ENCODE peak calls at places on chromosome 1, in four cellular contexts. One of them, this sample, is unnamed.

GRCh38 chr1:6984533-6984932 is 199.3 kb downstream of the CAMTA1 start:
- DNase-seq in astrocyte: no peak
- DNase-seq in fibroblast of lung: no peak
- DNase-seq in hepatocyte: no peak
- DNase-seq in this sample: no peak

GRCh38 chr1:66360285-66360724 is 173.6 kb upstream of the SGIP1 start:
- DNase-seq in fibroblast of lung: no peak
- DNase-seq in hepatocyte: no peak
- DNase-seq in astrocyte: no peak
- DNase-seq in this sample: no peak

GRCh38 chr1:94778808-94779207 is 41.3 kb upstream of the SLC44A3 start:
- DNase-seq in fibroblast of lung: peak; percentile 45
- DNase-seq in hepatocyte: no peak
- DNase-seq in astrocyte: peak; percentile 37
- DNase-seq in this sample: no peak

GRCh38 chr1:186813420-186813819 is 15.3 kb upstream of the PLA2G4A start:
- DNase-seq in fibroblast of lung: peak; percentile 66
- DNase-seq in astrocyte: peak; percentile 57
- DNase-seq in hepatocyte: no peak
- DNase-seq in this sample: no peak

GRCh38 chr1:205497351-205497750 is 7.1 kb upstream of the CDK18 start:
- DNase-seq in fibroblast of lung: no peak
- DNase-seq in hepatocyte: no peak
- DNase-seq in astrocyte: no peak
- DNase-seq in this sample: no peak

GRCh38 chr1:226702957-226703831 is 35.9 kb downstream of the ITPKB start:
- DNase-seq in astrocyte: peak; percentile 80
- DNase-seq in hepatocyte: peak; percentile 91
- DNase-seq in fibroblast of lung: peak; percentile 84
- DNase-seq in this sample: peak; percentile 86

GRCh38 chr1:52393174-52393573 is 11.0 kb downstream of the ORC1 start:
- DNase-seq in hepatocyte: no peak
- DNase-seq in astrocyte: no peak
- DNase-seq in fibroblast of lung: no peak
- DNase-seq in this sample: no peak

GRCh38 chr1:236287757-236288619 is 6.2 kb upstream of the ERO1B start:
- DNase-seq in astrocyte: no peak
- DNase-seq in hepatocyte: peak; percentile 32
- DNase-seq in fibroblast of lung: no peak
- DNase-seq in this sample: peak; percentile 91

GRCh38 chr1:91018006-91018405 is 3.8 kb downstream of the ZNF644 start:
- DNase-seq in astrocyte: no peak
- DNase-seq in fibroblast of lung: no peak
- DNase-seq in hepatocyte: no peak
- DNase-seq in this sample: no peak

GRCh38 chr1:241167121-241167619 is 189.8 kb downstream of the RGS7 start:
- DNase-seq in fibroblast of lung: no peak
- DNase-seq in astrocyte: no peak
- DNase-seq in hepatocyte: no peak
- DNase-seq in this sample: no peak

GRCh38 chr1:2072109-2072806 is 22.0 kb downstream of the PRKCZ start:
- DNase-seq in astrocyte: no peak
- DNase-seq in fibroblast of lung: no peak
- DNase-seq in hepatocyte: peak; percentile 58
- DNase-seq in this sample: no peak

DNA sequence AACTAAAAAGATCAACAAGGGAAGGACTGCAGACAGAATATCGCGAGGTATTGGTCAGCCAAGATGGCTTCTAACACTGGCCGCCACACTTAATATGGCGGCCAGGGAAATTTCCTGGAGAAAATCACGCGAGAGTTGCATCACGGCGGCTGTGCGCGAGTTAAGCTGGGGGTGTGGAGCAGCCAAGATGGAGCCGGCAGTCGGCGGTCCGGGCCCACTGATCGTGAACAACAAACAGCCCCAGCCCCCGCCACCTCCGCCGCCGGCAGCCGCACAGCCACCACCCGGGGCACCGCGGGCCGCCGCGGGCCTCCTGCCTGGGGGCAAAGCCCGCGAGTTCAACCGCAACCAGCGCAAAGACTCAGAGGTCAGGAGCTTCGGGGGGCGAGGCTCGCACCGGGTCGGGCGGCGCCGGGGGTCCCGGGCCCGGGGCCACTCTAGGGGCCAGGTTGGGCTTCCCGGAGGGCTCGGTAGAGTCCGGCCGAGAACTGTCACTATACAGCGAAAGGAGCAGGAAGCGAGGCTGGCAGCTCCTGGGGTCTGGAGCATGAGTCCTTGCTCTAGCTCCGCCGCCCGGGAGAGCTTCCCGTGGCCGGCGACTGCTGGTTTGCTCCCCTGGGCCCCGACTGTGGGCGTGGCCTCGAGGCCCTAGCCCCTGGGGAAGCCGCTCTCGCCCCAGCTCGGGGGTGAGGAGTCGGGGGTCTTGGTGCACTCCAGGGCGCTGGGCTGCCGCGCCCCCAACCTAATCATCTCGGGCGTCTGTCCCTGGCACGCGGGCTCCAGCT is at the start of gene STRIP1:
- DNase-seq in astrocyte: peak; percentile 90
- DNase-seq in hepatocyte: peak; percentile 97
- DNase-seq in fibroblast of lung: peak; percentile 94
- DNase-seq in this sample: peak; percentile 96
- H3K27ac ChIP-seq in astrocyte: peak within 1 kb of the TSS; percentile 83
- H3K27ac ChIP-seq in hepatocyte: peak within 1 kb of the TSS; percentile 97
- H3K27ac ChIP-seq in fibroblast of lung: peak within 1 kb of the TSS; percentile 85
- H3K27ac ChIP-seq in this sample: peak within 1 kb of the TSS; percentile 84

GRCh38 chr1:203479646-203480045 is 4.0 kb downstream of the PRELP start:
- DNase-seq in hepatocyte: no peak
- DNase-seq in fibroblast of lung: no peak
- DNase-seq in astrocyte: no peak
- DNase-seq in this sample: no peak

GRCh38 chr1:203480525-203481084 is 5.0 kb downstream of the PRELP start:
- DNase-seq in fibroblast of lung: peak; percentile 90
- DNase-seq in hepatocyte: peak; percentile 66
- DNase-seq in astrocyte: peak; percentile 83
- DNase-seq in this sample: peak; percentile 78

GRCh38 chr1:203481186-203481585 is 5.6 kb downstream of the PRELP start:
- DNase-seq in hepatocyte: no peak
- DNase-seq in astrocyte: no peak
- DNase-seq in fibroblast of lung: no peak
- DNase-seq in this sample: no peak

GRCh38 chr1:203478986-203479385 is 3.4 kb downstream of the PRELP start:
- DNase-seq in hepatocyte: no peak
- DNase-seq in astrocyte: no peak
- DNase-seq in fibroblast of lung: no peak
- DNase-seq in this sample: no peak

DNA sequence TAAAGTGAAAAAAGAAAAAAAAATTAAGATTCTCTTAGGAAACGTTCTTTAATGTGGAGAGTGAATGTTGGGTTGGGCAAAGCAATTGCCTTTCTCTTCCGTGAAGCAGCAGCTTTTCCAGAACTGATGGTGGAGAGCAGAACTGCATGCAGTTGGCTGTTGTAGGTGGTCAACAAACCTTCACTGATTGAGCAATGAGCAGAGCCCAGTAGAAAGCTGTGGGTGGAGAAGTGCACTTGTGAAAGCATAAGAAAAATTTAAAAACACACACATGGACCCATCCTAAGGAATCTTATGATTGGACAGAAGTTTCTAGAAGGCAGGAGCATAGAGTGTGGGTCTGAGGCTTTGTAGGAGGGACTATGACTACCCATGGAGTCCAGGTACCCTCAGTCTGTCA is 4.5 kb downstream of the PRELP start:
- DNase-seq in hepatocyte: no peak
- DNase-seq in fibroblast of lung: peak; percentile 48
- DNase-seq in astrocyte: peak; percentile 39
- DNase-seq in this sample: no peak
- H3K4me3 ChIP-seq in hepatocyte: no peak overlapping the region
- H3K4me3 ChIP-seq in fibroblast of lung: no peak overlapping the region
- H3K4me3 ChIP-seq in astrocyte: no peak overlapping the region
- H3K4me3 ChIP-seq in this sample: no peak overlapping the region

DNA sequence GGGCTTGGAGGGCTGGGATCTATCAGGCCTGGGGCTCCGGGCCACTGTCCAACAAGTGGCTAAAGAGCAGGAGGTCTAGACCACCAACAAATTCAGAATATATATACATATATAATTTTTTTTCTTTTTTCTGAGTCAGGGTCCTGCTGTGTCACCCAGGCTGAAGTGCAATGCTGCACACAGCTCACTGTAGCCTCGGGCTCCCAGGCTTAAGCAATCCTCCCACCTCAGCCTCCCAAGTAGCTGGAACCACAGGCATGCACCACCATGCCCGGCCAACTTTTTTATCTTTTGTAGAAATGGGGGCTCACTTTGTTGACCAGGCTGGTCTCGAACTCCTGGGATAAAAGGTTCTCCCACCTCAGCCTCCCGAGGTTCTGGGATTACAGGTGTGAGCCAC is 6.8 kb upstream of the LAPTM5 start:
- DNase-seq in hepatocyte: no peak
- DNase-seq in astrocyte: no peak
- DNase-seq in fibroblast of lung: no peak
- DNase-seq in this sample: no peak
- H3K27ac ChIP-seq in hepatocyte: no peak overlapping the region
- H3K27ac ChIP-seq in astrocyte: no peak overlapping the region
- H3K27ac ChIP-seq in fibroblast of lung: no peak overlapping the region
- H3K27ac ChIP-seq in this sample: no peak overlapping the region

DNA sequence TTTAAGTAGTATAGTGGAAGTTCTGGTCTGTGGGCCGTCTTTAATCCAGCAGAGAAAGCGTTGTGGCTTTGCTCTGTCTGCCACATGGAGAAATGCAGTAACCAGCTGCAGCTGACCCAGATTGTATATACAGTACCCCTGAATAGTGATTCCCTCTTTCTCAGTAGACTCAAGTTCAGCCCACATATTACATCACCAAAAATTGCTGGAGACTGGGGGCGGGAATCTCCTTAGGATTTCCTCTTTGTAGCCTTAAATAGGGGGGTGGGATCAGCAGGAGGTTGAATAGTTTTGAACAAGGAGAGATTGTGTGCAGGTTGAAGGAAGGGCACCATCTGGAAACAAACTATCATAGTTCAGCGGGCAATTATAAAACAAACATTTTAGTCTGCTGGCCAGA is at the start of gene ANGPTL1:
- DNase-seq in astrocyte: peak; percentile 58
- DNase-seq in fibroblast of lung: peak; percentile 68
- DNase-seq in hepatocyte: peak; percentile 16
- DNase-seq in this sample: peak; percentile 47
- H3K4me3 ChIP-seq in astrocyte: no peak within 1 kb of the TSS
- H3K4me3 ChIP-seq in fibroblast of lung: no peak within 1 kb of the TSS
- H3K4me3 ChIP-seq in hepatocyte: peak within 1 kb of the TSS; percentile 1
- H3K4me3 ChIP-seq in this sample: no peak within 1 kb of the TSS

GRCh38 chr1:174877208-174877673 is 122.5 kb upstream of the CACYBP start:
- DNase-seq in astrocyte: no peak
- DNase-seq in fibroblast of lung: peak; percentile 16
- DNase-seq in hepatocyte: peak; percentile 8
- DNase-seq in this sample: peak; percentile 51

GRCh38 chr1:174872615-174873058 is 127.1 kb upstream of the CACYBP start:
- DNase-seq in astrocyte: peak; percentile 29
- DNase-seq in hepatocyte: no peak
- DNase-seq in fibroblast of lung: peak; percentile 42
- DNase-seq in this sample: peak; percentile 49

GRCh38 chr1:174871886-174872285 is 127.9 kb upstream of the CACYBP start:
- DNase-seq in fibroblast of lung: peak; percentile 78
- DNase-seq in astrocyte: peak; percentile 71
- DNase-seq in hepatocyte: no peak
- DNase-seq in this sample: no peak

GRCh38 chr1:174875306-174875705 is 124.4 kb upstream of the CACYBP start:
- DNase-seq in fibroblast of lung: no peak
- DNase-seq in hepatocyte: peak; percentile 81
- DNase-seq in astrocyte: no peak
- DNase-seq in this sample: peak; percentile 66

DNA sequence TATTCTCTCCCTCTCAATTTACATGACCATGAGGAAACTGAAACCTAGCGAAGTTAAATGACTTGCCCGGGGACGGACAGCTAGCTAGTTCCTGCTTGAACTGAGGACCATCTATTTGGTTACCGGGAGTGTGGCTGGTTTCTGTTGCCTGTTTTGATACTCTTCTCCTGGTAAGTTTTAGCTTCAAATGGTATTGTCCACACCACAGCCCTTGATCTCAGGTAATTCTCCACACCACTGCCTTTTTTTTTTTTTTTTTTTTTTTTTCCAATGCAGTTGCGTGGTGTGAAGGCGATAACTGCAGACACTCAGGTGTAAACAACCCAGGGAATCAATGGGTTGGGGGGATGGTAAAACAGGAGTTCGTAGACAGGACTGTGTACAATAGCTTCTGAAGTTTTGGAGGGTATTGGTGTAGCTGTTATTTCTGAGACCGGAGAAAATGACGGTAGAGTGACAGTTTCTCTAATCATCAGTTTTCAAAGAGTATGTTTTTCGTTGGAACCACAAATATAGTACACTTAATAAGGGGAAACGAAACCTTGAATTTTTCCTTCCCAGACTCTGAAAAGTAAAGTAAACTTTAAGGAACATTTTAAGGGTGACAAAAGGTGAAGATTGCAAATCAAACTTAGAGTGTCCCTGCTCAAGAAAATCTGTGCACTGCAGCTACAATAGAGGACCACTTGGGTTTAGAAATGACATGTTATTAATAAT is 125.3 kb upstream of the CACYBP start:
- DNase-seq in hepatocyte: peak; percentile 20
- DNase-seq in astrocyte: no peak
- DNase-seq in fibroblast of lung: no peak
- DNase-seq in this sample: peak; percentile 79
- H3K27ac ChIP-seq in hepatocyte: peak overlapping the region; percentile 71
- H3K27ac ChIP-seq in astrocyte: no peak overlapping the region
- H3K27ac ChIP-seq in fibroblast of lung: no peak overlapping the region
- H3K27ac ChIP-seq in this sample: no peak overlapping the region